ENCODE peak calls at places on chromosomes 6 and 20, in ten cellular contexts. One of them, this sample, is unnamed.

GRCh38 chr6:2763345-2763841 is 1.8 kb upstream of the WRNIP1 start:
- DNase-seq in ascending aorta: no peak
- DNase-seq in A549: no peak
- DNase-seq in OCI-LY7: no peak
- DNase-seq in BE2C: no peak
- DNase-seq in lung: peak
- DNase-seq in progenitor cell of endocrine pancreas: no peak
- DNase-seq in IMR-90: no peak
- DNase-seq in CD4-positive, alpha-beta T cell: no peak
- DNase-seq in RWPE1: no peak
- DNase-seq in this sample: no peak

GRCh38 chr6:81075974-81076373 is 676.5 kb downstream of the TENT5A start:
- DNase-seq in ascending aorta: no peak
- DNase-seq in A549: no peak
- DNase-seq in OCI-LY7: no peak
- DNase-seq in BE2C: peak
- DNase-seq in lung: no peak
- DNase-seq in progenitor cell of endocrine pancreas: no peak
- DNase-seq in IMR-90: peak
- DNase-seq in CD4-positive, alpha-beta T cell: no peak
- DNase-seq in RWPE1: no peak
- DNase-seq in this sample: peak

GRCh38 chr6:6543181-6543879 is 45.2 kb upstream of the LY86 start:
- DNase-seq in ascending aorta: no peak
- DNase-seq in A549: no peak
- DNase-seq in OCI-LY7: peak
- DNase-seq in BE2C: no peak
- DNase-seq in lung: no peak
- DNase-seq in progenitor cell of endocrine pancreas: no peak
- DNase-seq in IMR-90: no peak
- DNase-seq in CD4-positive, alpha-beta T cell: no peak
- DNase-seq in RWPE1: no peak
- DNase-seq in this sample: no peak

GRCh38 chr6:131135244-131136020 is at the start of gene AKAP7:
- DNase-seq in ascending aorta: peak
- DNase-seq in A549: peak
- DNase-seq in OCI-LY7: peak
- DNase-seq in BE2C: peak
- DNase-seq in lung: peak
- DNase-seq in progenitor cell of endocrine pancreas: peak
- DNase-seq in IMR-90: peak
- DNase-seq in CD4-positive, alpha-beta T cell: peak
- DNase-seq in RWPE1: peak
- DNase-seq in this sample: peak

GRCh38 chr6:98957440-98957839 is 9.7 kb upstream of the FBXL4 start:
- DNase-seq in ascending aorta: peak
- DNase-seq in A549: no peak
- DNase-seq in OCI-LY7: no peak
- DNase-seq in BE2C: peak
- DNase-seq in lung: no peak
- DNase-seq in progenitor cell of endocrine pancreas: no peak
- DNase-seq in IMR-90: peak
- DNase-seq in CD4-positive, alpha-beta T cell: no peak
- DNase-seq in RWPE1: peak
- DNase-seq in this sample: no peak

GRCh38 chr6:41939848-41940758 is 1.5 kb downstream of the CCND3 start:
- DNase-seq in ascending aorta: no peak
- DNase-seq in A549: no peak
- DNase-seq in OCI-LY7: peak
- DNase-seq in BE2C: no peak
- DNase-seq in lung: peak
- DNase-seq in progenitor cell of endocrine pancreas: peak
- DNase-seq in IMR-90: peak
- DNase-seq in CD4-positive, alpha-beta T cell: no peak
- DNase-seq in RWPE1: no peak
- DNase-seq in this sample: peak

GRCh38 chr6:116265081-116265829 is 11.4 kb upstream of the TSPYL4 start:
- DNase-seq in ascending aorta: no peak
- DNase-seq in A549: no peak
- DNase-seq in OCI-LY7: no peak
- DNase-seq in BE2C: peak
- DNase-seq in lung: no peak
- DNase-seq in progenitor cell of endocrine pancreas: no peak
- DNase-seq in IMR-90: peak
- DNase-seq in CD4-positive, alpha-beta T cell: no peak
- DNase-seq in RWPE1: no peak
- DNase-seq in this sample: no peak

GRCh38 chr6:152948150-152948768 is 34.6 kb downstream of the FBXO5 start:
- DNase-seq in ascending aorta: no peak
- DNase-seq in A549: peak
- DNase-seq in OCI-LY7: peak
- DNase-seq in BE2C: peak
- DNase-seq in lung: no peak
- DNase-seq in progenitor cell of endocrine pancreas: no peak
- DNase-seq in IMR-90: peak
- DNase-seq in CD4-positive, alpha-beta T cell: no peak
- DNase-seq in RWPE1: peak
- DNase-seq in this sample: no peak

GRCh38 chr6:1227935-1228753 is 83.8 kb upstream of the FOXQ1 start:
- DNase-seq in ascending aorta: no peak
- DNase-seq in A549: no peak
- DNase-seq in OCI-LY7: no peak
- DNase-seq in BE2C: no peak
- DNase-seq in lung: no peak
- DNase-seq in progenitor cell of endocrine pancreas: no peak
- DNase-seq in IMR-90: no peak
- DNase-seq in CD4-positive, alpha-beta T cell: no peak
- DNase-seq in RWPE1: no peak
- DNase-seq in this sample: no peak

GRCh38 chr6:79649016-79649415 is 17.9 kb downstream of the SH3BGRL2 start:
- DNase-seq in ascending aorta: no peak
- DNase-seq in A549: no peak
- DNase-seq in OCI-LY7: no peak
- DNase-seq in BE2C: no peak
- DNase-seq in lung: no peak
- DNase-seq in progenitor cell of endocrine pancreas: no peak
- DNase-seq in IMR-90: no peak
- DNase-seq in CD4-positive, alpha-beta T cell: no peak
- DNase-seq in RWPE1: no peak
- DNase-seq in this sample: no peak

GRCh38 chr6:79650943-79651342 is 19.8 kb downstream of the SH3BGRL2 start:
- DNase-seq in ascending aorta: no peak
- DNase-seq in A549: no peak
- DNase-seq in OCI-LY7: no peak
- DNase-seq in BE2C: no peak
- DNase-seq in lung: no peak
- DNase-seq in progenitor cell of endocrine pancreas: no peak
- DNase-seq in IMR-90: no peak
- DNase-seq in CD4-positive, alpha-beta T cell: no peak
- DNase-seq in RWPE1: no peak
- DNase-seq in this sample: no peak

GRCh38 chr6:79647756-79648155 is 16.6 kb downstream of the SH3BGRL2 start:
- DNase-seq in ascending aorta: no peak
- DNase-seq in A549: no peak
- DNase-seq in OCI-LY7: no peak
- DNase-seq in BE2C: no peak
- DNase-seq in lung: no peak
- DNase-seq in progenitor cell of endocrine pancreas: no peak
- DNase-seq in IMR-90: no peak
- DNase-seq in CD4-positive, alpha-beta T cell: no peak
- DNase-seq in RWPE1: no peak
- DNase-seq in this sample: no peak

GRCh38 chr6:79648315-79648714 is 17.2 kb downstream of the SH3BGRL2 start:
- DNase-seq in ascending aorta: no peak
- DNase-seq in A549: no peak
- DNase-seq in OCI-LY7: no peak
- DNase-seq in BE2C: no peak
- DNase-seq in lung: no peak
- DNase-seq in progenitor cell of endocrine pancreas: no peak
- DNase-seq in IMR-90: no peak
- DNase-seq in CD4-positive, alpha-beta T cell: no peak
- DNase-seq in RWPE1: no peak
- DNase-seq in this sample: no peak

GRCh38 chr6:79646006-79646405 is 14.9 kb downstream of the SH3BGRL2 start:
- DNase-seq in ascending aorta: no peak
- DNase-seq in A549: no peak
- DNase-seq in OCI-LY7: peak
- DNase-seq in BE2C: no peak
- DNase-seq in lung: no peak
- DNase-seq in progenitor cell of endocrine pancreas: no peak
- DNase-seq in IMR-90: no peak
- DNase-seq in CD4-positive, alpha-beta T cell: no peak
- DNase-seq in RWPE1: no peak
- DNase-seq in this sample: no peak
- TF ChIP-seq CTCF in ascending aorta: no peak
- TF ChIP-seq CTCF in A549: no peak
- TF ChIP-seq CTCF in OCI-LY7: peak
- TF ChIP-seq CTCF in BE2C: peak
- TF ChIP-seq CTCF in lung: no peak
- TF ChIP-seq CTCF in progenitor cell of endocrine pancreas: peak
- TF ChIP-seq CTCF in IMR-90: no peak
- TF ChIP-seq CTCF in CD4-positive, alpha-beta T cell: peak
- TF ChIP-seq CTCF in RWPE1: no peak
- TF ChIP-seq CTCF in this sample: no peak

GRCh38 chr20:61979701-61980635 is 85.7 kb downstream of the TAF4 start:
- DNase-seq in ascending aorta: no peak
- DNase-seq in A549: no peak
- DNase-seq in OCI-LY7: no peak
- DNase-seq in BE2C: no peak
- DNase-seq in lung: no peak
- DNase-seq in progenitor cell of endocrine pancreas: no peak
- DNase-seq in IMR-90: no peak
- DNase-seq in CD4-positive, alpha-beta T cell: no peak
- DNase-seq in RWPE1: no peak
- DNase-seq in this sample: no peak

GRCh38 chr20:61979090-61979489 is 86.6 kb downstream of the TAF4 start:
- DNase-seq in ascending aorta: no peak
- DNase-seq in A549: no peak
- DNase-seq in OCI-LY7: no peak
- DNase-seq in BE2C: no peak
- DNase-seq in lung: no peak
- DNase-seq in progenitor cell of endocrine pancreas: no peak
- DNase-seq in IMR-90: no peak
- DNase-seq in CD4-positive, alpha-beta T cell: no peak
- DNase-seq in RWPE1: no peak
- DNase-seq in this sample: no peak

GRCh38 chr20:61982951-61983315 is 82.7 kb downstream of the TAF4 start:
- DNase-seq in ascending aorta: no peak
- DNase-seq in A549: no peak
- DNase-seq in OCI-LY7: no peak
- DNase-seq in BE2C: no peak
- DNase-seq in lung: no peak
- DNase-seq in progenitor cell of endocrine pancreas: no peak
- DNase-seq in IMR-90: no peak
- DNase-seq in CD4-positive, alpha-beta T cell: no peak
- DNase-seq in RWPE1: no peak
- DNase-seq in this sample: no peak

GRCh38 chr20:61982240-61982950 is 83.3 kb downstream of the TAF4 start:
- DNase-seq in ascending aorta: no peak
- DNase-seq in A549: no peak
- DNase-seq in OCI-LY7: no peak
- DNase-seq in BE2C: no peak
- DNase-seq in lung: no peak
- DNase-seq in progenitor cell of endocrine pancreas: no peak
- DNase-seq in IMR-90: no peak
- DNase-seq in CD4-positive, alpha-beta T cell: no peak
- DNase-seq in RWPE1: no peak
- DNase-seq in this sample: no peak

GRCh38 chr20:61980647-61981583 is 84.8 kb downstream of the TAF4 start:
- DNase-seq in ascending aorta: no peak
- DNase-seq in A549: peak
- DNase-seq in OCI-LY7: peak
- DNase-seq in BE2C: no peak
- DNase-seq in lung: no peak
- DNase-seq in progenitor cell of endocrine pancreas: no peak
- DNase-seq in IMR-90: no peak
- DNase-seq in CD4-positive, alpha-beta T cell: no peak
- DNase-seq in RWPE1: peak
- DNase-seq in this sample: peak
- TF ChIP-seq CTCF in ascending aorta: peak
- TF ChIP-seq CTCF in A549: peak
- TF ChIP-seq CTCF in OCI-LY7: peak
- TF ChIP-seq CTCF in BE2C: peak
- TF ChIP-seq CTCF in lung: no peak
- TF ChIP-seq CTCF in progenitor cell of endocrine pancreas: peak
- TF ChIP-seq CTCF in IMR-90: peak
- TF ChIP-seq CTCF in CD4-positive, alpha-beta T cell: no peak
- TF ChIP-seq CTCF in RWPE1: peak
- TF ChIP-seq CTCF in this sample: peak

DNA sequence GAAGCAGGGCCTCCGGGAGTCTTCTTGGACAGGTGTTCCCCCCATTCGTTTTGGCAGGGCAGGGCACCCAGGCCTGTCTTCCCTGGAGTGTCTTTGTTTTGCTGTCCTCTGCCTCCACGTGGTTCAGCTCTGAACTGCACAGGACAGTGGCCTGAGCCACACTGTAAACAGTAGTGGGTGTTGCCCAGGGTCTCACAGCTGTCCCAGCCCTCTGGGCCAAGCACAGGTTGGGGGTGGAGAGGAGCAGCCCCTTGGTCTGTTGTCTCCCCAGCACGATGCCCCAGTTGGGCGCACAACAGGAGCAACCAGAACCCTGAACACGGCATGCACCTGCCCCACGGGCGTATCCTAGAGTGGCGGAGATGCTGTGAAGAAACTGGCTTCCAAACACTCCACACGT is 14.4 kb downstream of the CCDC167 start:
- DNase-seq in ascending aorta: no peak
- DNase-seq in A549: peak
- DNase-seq in OCI-LY7: no peak
- DNase-seq in BE2C: peak
- DNase-seq in lung: no peak
- DNase-seq in progenitor cell of endocrine pancreas: no peak
- DNase-seq in IMR-90: no peak
- DNase-seq in CD4-positive, alpha-beta T cell: peak
- DNase-seq in RWPE1: no peak
- DNase-seq in this sample: peak
- TF ChIP-seq CTCF in ascending aorta: no peak
- TF ChIP-seq CTCF in A549: no peak
- TF ChIP-seq CTCF in OCI-LY7: peak
- TF ChIP-seq CTCF in BE2C: peak
- TF ChIP-seq CTCF in lung: no peak
- TF ChIP-seq CTCF in progenitor cell of endocrine pancreas: peak
- TF ChIP-seq CTCF in IMR-90: no peak
- TF ChIP-seq CTCF in CD4-positive, alpha-beta T cell: no peak
- TF ChIP-seq CTCF in RWPE1: no peak
- TF ChIP-seq CTCF in this sample: peak

DNA sequence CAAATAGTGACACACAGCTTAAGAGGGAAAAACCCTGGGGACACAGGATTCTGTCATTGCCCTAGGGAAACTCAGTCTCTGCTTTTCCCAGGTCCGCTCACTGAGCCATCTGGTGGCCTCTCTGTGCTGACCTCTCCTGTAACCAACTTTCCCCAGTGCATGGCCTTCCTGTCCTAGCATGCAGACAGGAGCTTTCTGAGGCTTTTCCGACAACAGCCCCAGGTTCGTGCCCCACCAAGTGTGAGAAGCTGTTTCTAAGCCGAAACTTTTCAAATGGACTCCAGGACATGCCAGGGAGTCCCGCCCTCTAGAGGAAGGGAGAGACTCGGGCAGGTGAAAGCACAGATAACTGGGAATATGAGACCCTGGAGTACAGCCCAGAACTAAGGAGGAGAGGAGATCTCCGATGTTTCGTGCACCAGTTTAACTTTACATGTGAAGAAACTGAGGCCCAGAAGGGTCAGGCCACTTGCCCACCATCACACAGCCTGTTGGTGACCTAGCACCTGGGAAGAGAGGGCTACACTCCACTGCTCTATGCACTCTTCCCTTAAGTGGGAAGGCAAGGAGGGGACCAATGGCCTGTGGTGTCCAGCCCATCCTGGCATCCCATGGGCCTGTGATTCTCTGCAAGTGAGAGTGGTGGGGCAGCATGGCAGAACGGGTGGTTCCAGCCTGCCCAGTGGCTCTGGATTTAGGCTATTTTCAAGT is 46.2 kb downstream of the RPP40 start:
- DNase-seq in ascending aorta: no peak
- DNase-seq in A549: no peak
- DNase-seq in OCI-LY7: no peak
- DNase-seq in BE2C: no peak
- DNase-seq in lung: no peak
- DNase-seq in progenitor cell of endocrine pancreas: no peak
- DNase-seq in IMR-90: no peak
- DNase-seq in CD4-positive, alpha-beta T cell: no peak
- DNase-seq in RWPE1: peak
- DNase-seq in this sample: no peak
- TF ChIP-seq CTCF in ascending aorta: no peak
- TF ChIP-seq CTCF in A549: peak
- TF ChIP-seq CTCF in OCI-LY7: peak
- TF ChIP-seq CTCF in BE2C: peak
- TF ChIP-seq CTCF in lung: no peak
- TF ChIP-seq CTCF in progenitor cell of endocrine pancreas: peak
- TF ChIP-seq CTCF in IMR-90: no peak
- TF ChIP-seq CTCF in CD4-positive, alpha-beta T cell: no peak
- TF ChIP-seq CTCF in RWPE1: no peak
- TF ChIP-seq CTCF in this sample: peak

This sample was measured in nephron progenitor cell.